ENCODE peak calls at places on chromosomes 3 and 15, in four cellular contexts. C is activated CD8-positive, alpha-beta T cell treated with anti-CD3 and anti-CD28 coated beads, Interleukin-2, amount 10 ng/mL, durations not matched to agents 7 days and 5 days; X is CD8-positive, alpha-beta T cell; H is naive thymus-derived CD8-positive, alpha-beta T cell. P is an unnamed sample.

GRCh38 chr3:52886049-52886730 is 11.2 kb downstream of the STIMATE start:
- ATAC-seq in C (no peak), X (no peak), H (no peak), P (peak)

GRCh38 chr3:16600771-16601538 is 4.3 kb downstream of the DAZL start:
- ATAC-seq in H (peak), C (peak), X (peak), P (no peak)

GRCh38 chr15:79167776-79168175 is 77.2 kb upstream of the RASGRF1 start:
- ATAC-seq in H (no peak), C (no peak), X (no peak), P (no peak)

GRCh38 chr3:149009732-149010131 is 18.4 kb downstream of the GYG1 start:
- ATAC-seq in C (peak), X (peak), H (peak), P (no peak)

GRCh38 chr15:99310745-99311144 is 59.5 kb downstream of the LRRC28 start:
- ATAC-seq in X (no peak), C (no peak), H (no peak), P (no peak)

GRCh38 chr3:12253521-12253920 is 35.3 kb upstream of the PPARG start:
- ATAC-seq in X (no peak), H (no peak), C (no peak), P (no peak)

GRCh38 chr15:26171266-26171665 is 308.1 kb upstream of the ATP10A start:
- ATAC-seq in X (no peak), H (no peak), C (no peak), P (no peak)

GRCh38 chr3:135581806-135582205 is 383.7 kb upstream of the PPP2R3A start:
- ATAC-seq in H (no peak), X (no peak), C (no peak), P (no peak)

GRCh38 chr15:28915041-28915810 is 29.5 kb downstream of the APBA2 start:
- ATAC-seq in X (no peak), C (no peak), H (no peak), P (peak)

GRCh38 chr15:76189106-76189505 is 122.2 kb downstream of the ETFA start:
- ATAC-seq in C (no peak), X (no peak), H (no peak), P (no peak)

GRCh38 chr15:31381801-31382692 is 55.4 kb downstream of the KLF13 start:
- ATAC-seq in H (no peak), C (no peak), X (no peak), P (peak)

GRCh38 chr15:68384451-68385239 is 47.3 kb downstream of the ITGA11 start:
- ATAC-seq in X (no peak), C (no peak), H (no peak), P (no peak)

GRCh38 chr3:52038227-52038626 is 18.1 kb downstream of the DUSP7 start:
- ATAC-seq in X (no peak), C (no peak), H (no peak), P (peak)

GRCh38 chr15:58285212-58285920 is 146.4 kb upstream of the LIPC start:
- ATAC-seq in H (no peak), C (no peak), X (no peak), P (peak)

GRCh38 chr3:25910997-25911396 is 121.1 kb downstream of the OXSM start:
- ATAC-seq in X (no peak), H (peak), C (peak), P (no peak)

GRCh38 chr15:64501396-64501716 is 41.0 kb downstream of the ZNF609 start:
- ATAC-seq in H (no peak), C (no peak), X (no peak), P (no peak)